ENCODE peak calls at places on chromosome 2, in four cellular contexts. V is K562, I is GM23248, O is mammary epithelial cell. P is an unnamed sample.
A peak's percentile ranks its signal among the peaks of the same experiment; 100 is the strongest.

GRCh38 chr2:47056374-47056773 is 98.7 kb downstream of the STPG4 start:
- DNase-seq in I (peak; percentile 86), O (no peak), V (no peak), P (no peak)

GRCh38 chr2:241507430-241508239 is 749 bp downstream of the STK25 start:
- DNase-seq in I (peak; percentile 79), V (peak; percentile 57), O (peak; percentile 44), P (no peak)

GRCh38 chr2:61645911-61646310 is 107.8 kb upstream of the XPO1 start:
- DNase-seq in V (no peak), I (peak; percentile 90), O (peak; percentile 77), P (no peak)

GRCh38 chr2:230299618-230300017 is 27.4 kb upstream of the SP140L start:
- DNase-seq in V (no peak), I (no peak), O (no peak), P (no peak)

GRCh38 chr2:191746809-191747208 is 68.9 kb downstream of the NABP1 start:
- DNase-seq in I (peak; percentile 83), V (no peak), O (peak; percentile 58), P (no peak)

GRCh38 chr2:215354771-215355695 is 43.2 kb downstream of the ATIC start:
- DNase-seq in O (peak; percentile 24), I (peak; percentile 84), V (no peak), P (no peak)

GRCh38 chr2:226660524-226660923 is 139.1 kb downstream of the IRS1 start:
- DNase-seq in V (no peak), O (peak; percentile 9), I (peak; percentile 91), P (no peak)

GRCh38 chr2:235390108-235390815 is 103.6 kb upstream of the AGAP1 start:
- DNase-seq in V (peak; percentile 23), O (no peak), I (no peak), P (peak; percentile 23)

GRCh38 chr2:113083311-113083710 is 15.5 kb downstream of the IL1F10 start:
- DNase-seq in I (no peak), V (no peak), O (no peak), P (no peak)

GRCh38 chr2:98560256-98560771 is 48.0 kb downstream of the COA5 start:
- DNase-seq in I (peak; percentile 96), V (peak; percentile 91), O (peak; percentile 52), P (no peak)

GRCh38 chr2:65024149-65024829 is 31.9 kb upstream of the CEP68 start:
- DNase-seq in V (peak; percentile 29), O (peak; percentile 88), I (peak; percentile 94), P (peak; percentile 81)

GRCh38 chr2:45577426-45577825 is 33.6 kb downstream of the SRBD1 start:
- DNase-seq in V (no peak), O (no peak), I (peak; percentile 66), P (no peak)

GRCh38 chr2:230902180-230902899 is 22.7 kb downstream of the GPR55 start:
- DNase-seq in V (peak; percentile 78), O (peak; percentile 41), I (peak; percentile 81), P (no peak)

GRCh38 chr2:218485986-218486667 is 67.2 kb downstream of the VIL1 start:
- DNase-seq in O (peak; percentile 1), V (no peak), I (no peak), P (no peak)

GRCh38 chr2:159042115-159042850 is 73.8 kb downstream of the TANC1 start:
- DNase-seq in V (no peak), O (peak; percentile 55), I (no peak), P (peak; percentile 49)

GRCh38 chr2:19769513-19769912 is 132.3 kb downstream of the TTC32 start:
- DNase-seq in O (no peak), I (peak; percentile 53), V (no peak), P (no peak)

GRCh38 chr2:3805120-3805519 is 101.7 kb downstream of the DCDC2C start:
- DNase-seq in I (peak; percentile 14), V (peak; percentile 38), O (no peak), P (no peak)

GRCh38 chr2:42089340-42089925 is 41.6 kb downstream of the PKDCC start:
- DNase-seq in O (peak; percentile 22), V (peak; percentile 86), I (peak; percentile 80), P (no peak)

GRCh38 chr2:55213822-55214221 is 18.3 kb downstream of the CLHC1 start:
- DNase-seq in V (no peak), I (no peak), O (no peak), P (no peak)

GRCh38 chr2:241702155-241702404 is 241 bp downstream of the ING5 start:
- DNase-seq in O (no peak), V (no peak), I (no peak), P (no peak)

GRCh38 chr2:52127527-52127926 is 1095.6 kb upstream of the NRXN1 start:
- DNase-seq in O (no peak), I (no peak), V (no peak), P (no peak)

GRCh38 chr2:52128081-52128480 is 1096.1 kb upstream of the NRXN1 start:
- DNase-seq in I (peak; percentile 12), V (no peak), O (no peak), P (no peak)
- H3K27ac ChIP-seq in I (no peak overlapping the region), V (no peak overlapping the region), O (no peak overlapping the region), P (no peak overlapping the region)

DNA sequence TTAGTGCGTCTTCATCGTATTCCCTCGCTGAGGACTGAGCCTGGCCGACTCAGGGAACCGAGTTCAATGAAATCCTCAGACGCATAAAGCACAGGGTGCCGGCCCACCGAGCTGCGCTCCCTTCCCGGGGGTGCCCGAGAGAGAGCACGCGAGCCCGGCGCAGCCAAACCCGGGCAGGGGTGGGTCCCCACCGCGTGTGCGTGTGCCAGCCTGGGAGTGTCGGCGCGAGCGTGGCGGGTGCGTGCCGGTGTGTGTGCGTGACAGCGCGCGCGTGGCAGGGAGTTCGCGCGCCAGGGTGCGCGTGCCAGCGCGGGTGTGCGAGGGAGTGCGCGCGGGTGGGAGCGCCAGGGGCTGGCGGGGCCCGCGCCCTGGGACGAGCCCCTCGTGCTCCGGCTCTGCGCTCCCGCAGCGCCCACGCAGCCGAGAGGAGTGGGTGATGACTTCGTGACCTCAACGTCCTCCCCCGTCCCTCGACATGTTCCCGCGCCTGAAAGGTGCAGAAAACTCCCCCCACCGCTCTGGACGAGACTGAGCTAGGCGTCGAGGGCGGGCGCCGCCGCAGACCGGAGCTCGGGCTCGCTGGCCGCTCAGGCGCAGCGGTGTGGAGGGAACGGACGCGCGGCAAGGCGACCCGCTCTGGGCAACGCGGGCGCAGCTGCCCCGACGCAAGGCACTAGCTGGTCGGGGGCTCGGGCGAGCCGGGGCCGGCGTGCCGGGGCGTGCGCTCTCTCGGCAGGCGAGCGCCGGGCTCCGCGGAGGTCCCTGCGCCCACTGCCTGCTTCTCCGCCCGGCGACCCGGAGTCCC is 583.0 kb downstream of the ZEB2 start:
- DNase-seq in I (peak; percentile 70), V (no peak), O (peak; percentile 28), P (no peak)
- TF ChIP-seq EZH2 in I (no peak), V (no peak), O (no peak), P (peak; percentile 16)

DNA sequence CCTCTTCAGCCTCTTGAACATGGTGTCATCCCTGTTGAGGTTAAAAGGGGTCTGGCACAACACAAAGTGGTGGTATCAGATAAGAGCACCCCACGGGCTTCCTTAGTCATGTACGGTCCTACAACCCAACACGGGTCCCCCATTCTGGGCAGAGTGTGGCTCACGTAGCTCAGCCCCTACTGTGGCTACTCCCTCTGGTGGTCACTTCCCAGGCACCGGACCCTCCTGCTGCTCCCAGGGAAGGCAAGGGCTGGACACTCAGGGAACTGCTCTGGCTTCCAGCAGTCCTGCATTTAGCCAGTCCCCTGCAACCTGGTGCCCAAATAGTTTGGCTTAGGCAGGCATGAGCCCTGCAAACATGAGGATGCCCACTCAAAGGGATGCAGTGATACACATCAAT is 58.6 kb downstream of the GALNT14 start:
- DNase-seq in O (no peak), I (no peak), V (peak; percentile 24), P (no peak)
- H3K36me3 ChIP-seq in O (no peaks in the 10 kb centered on the region), I (no peaks in the 10 kb centered on the region), V (no peaks in the 10 kb centered on the region), P (no peaks in the 10 kb centered on the region)

GRCh38 chr2:118669639-118670038 is 177.8 kb downstream of the EN1 start:
- DNase-seq in V (no peak), I (peak; percentile 34), O (no peak), P (no peak)
- H3K27ac ChIP-seq in V (no peak overlapping the region), I (peak overlapping the region; percentile 100), O (no peak overlapping the region), P (no peak overlapping the region)

DNA sequence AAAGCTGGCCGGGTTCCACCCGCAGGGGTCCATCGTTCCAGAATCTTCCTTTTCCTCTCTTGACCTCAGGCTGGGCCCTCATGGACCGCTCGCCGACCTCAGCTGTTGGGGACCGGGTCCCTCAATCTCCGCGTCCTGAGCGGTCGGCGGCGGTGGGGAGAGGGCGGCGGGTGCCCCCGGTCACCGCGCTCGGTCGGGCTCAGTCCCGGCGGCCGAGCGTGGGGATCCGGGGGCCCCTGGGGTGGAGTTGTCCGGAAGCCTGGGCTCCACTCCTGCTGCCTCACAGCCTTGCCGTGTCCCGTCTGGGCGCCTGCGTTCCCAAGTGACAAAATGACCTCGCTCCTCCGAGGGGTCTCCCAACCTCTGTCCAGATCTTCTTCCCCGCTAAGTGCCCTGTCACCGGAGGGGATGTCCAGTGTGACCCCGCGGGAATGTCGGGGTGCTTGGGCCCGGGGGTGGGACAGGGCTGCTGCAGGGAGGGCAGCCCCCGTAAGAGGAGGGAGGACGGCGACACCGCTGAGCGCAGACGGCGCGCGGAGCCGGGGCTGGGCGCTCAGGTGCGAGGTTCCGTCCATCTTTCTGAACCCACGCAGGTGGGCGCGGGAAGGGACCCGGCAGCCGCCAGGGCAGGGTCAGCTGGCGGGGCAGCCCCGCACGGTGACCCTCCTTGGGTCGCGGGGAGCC is 16.0 kb upstream of the E2F6 start:
- DNase-seq in V (no peak), I (no peak), O (no peak), P (no peak)
- TF ChIP-seq EZH2 in V (no peak), I (no peak), O (no peak), P (no peak)

GRCh38 chr2:179951680-179952079 is 55.4 kb downstream of the CWC22 start:
- DNase-seq in O (no peak), I (no peak), V (no peak), P (no peak)
- H3K36me3 ChIP-seq in O (peaks cover 28% of the 10 kb centered on the region), I (peaks cover 52% of the 10 kb centered on the region), V (peaks cover 82% of the 10 kb centered on the region), P (peaks cover 8% of the 10 kb centered on the region)

DNA sequence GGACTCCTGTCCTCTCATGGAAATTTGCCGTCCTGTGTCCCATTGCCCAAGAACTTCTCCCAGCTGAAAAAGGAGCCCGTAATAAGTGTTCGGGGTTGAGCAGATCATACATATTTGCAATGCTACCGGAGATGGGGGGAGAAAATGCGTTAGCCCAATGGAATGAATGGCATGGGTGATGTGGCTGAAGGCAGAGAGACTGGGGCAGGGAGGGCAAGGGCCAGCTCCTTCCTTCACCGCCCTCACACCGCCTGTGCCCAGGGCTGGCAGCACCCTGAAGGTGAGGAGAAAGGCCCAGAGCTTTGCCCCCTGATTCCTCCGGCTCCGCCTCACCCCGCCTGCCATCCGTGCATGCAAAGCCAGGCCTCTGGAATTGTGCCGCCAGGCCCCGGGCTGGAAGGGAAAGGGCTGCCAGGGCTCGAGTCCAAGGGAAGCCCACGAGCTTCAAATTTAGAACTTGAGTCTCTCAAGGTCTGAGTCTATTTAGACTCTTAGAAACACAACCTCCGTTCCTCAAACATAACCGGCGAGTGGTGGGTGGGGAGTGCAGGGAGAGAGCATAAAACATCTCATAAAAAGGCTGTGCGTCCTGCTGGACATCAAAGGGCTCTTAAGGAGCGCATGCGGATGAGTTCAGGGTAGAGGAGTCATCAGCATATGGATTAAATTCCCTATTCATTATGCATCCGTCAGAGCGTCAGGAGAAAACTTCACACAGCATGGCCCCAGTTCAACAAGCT is 121.8 kb upstream of the GLI2 start:
- DNase-seq in O (peak; percentile 17), V (no peak), I (peak; percentile 22), P (no peak)
- H3K27ac ChIP-seq in O (no peak overlapping the region), V (no peak overlapping the region), I (no peak overlapping the region), P (no peak overlapping the region)

P was measured in keratinocyte.